ENCODE peak calls at places on chromosomes 1 and 21, in nine cellular contexts. C is OCI-LY7, W is esophagus squamous epithelium, G is MM.1S, X is osteoblast, K is thoracic aorta, U is GM23338, H is Peyer's patch, J is adrenal gland. Z is an unnamed sample. For H3K4me1, the result is how much of the 10 kb centered on the place peaks cover.

GRCh38 chr21:32520885-32521735 is 64.2 kb downstream of the TCP10L start:
- DNase-seq in C (no peak), W (no peak), G (no peak), X (peak), K (peak), U (no peak), H (peak), J (peak), Z (peak)

GRCh38 chr1:173570370-173571030 is 32.4 kb downstream of the SLC9C2 start:
- DNase-seq in C (no peak), W (no peak), G (peak), X (no peak), K (no peak), U (no peak), H (no peak), J (no peak), Z (no peak)

GRCh38 chr1:116504308-116505156 is 66.3 kb downstream of the CD58 start:
- DNase-seq in C (peak), W (peak), G (peak), X (peak), K (peak), U (no peak), H (peak), J (peak), Z (peak)

GRCh38 chr21:34159617-34159883 is 86.2 kb downstream of the MRPS6 start:
- DNase-seq in C (no peak), W (no peak), G (no peak), X (no peak), K (no peak), U (no peak), H (no peak), J (no peak), Z (no peak)

GRCh38 chr1:2041305-2041704 is 8.9 kb upstream of the PRKCZ start:
- DNase-seq in C (no peak), W (no peak), G (no peak), X (no peak), K (no peak), U (no peak), H (no peak), J (no peak), Z (no peak)

GRCh38 chr1:14539953-14540563 is 58.4 kb upstream of the KAZN start:
- DNase-seq in C (peak), W (no peak), G (no peak), X (no peak), K (no peak), U (no peak), H (no peak), J (no peak), Z (no peak)

GRCh38 chr21:28256420-28256831 is 736.3 kb downstream of the LTN1 start:
- DNase-seq in C (no peak), W (no peak), G (no peak), X (no peak), K (no peak), U (no peak), H (no peak), J (no peak), Z (no peak)

GRCh38 chr21:41135715-41136114 is 32.2 kb upstream of the BACE2 start:
- DNase-seq in C (no peak), W (no peak), G (no peak), X (no peak), K (no peak), U (no peak), H (no peak), J (no peak), Z (no peak)

GRCh38 chr1:221672160-221672762 is 69.6 kb downstream of the DUSP10 start:
- DNase-seq in C (no peak), W (no peak), G (no peak), X (peak), K (no peak), U (no peak), H (no peak), J (no peak), Z (no peak)

GRCh38 chr1:18923721-18924610 is 21.6 kb upstream of the ALDH4A1 start:
- DNase-seq in C (no peak), W (no peak), G (no peak), X (peak), K (no peak), U (no peak), H (no peak), J (no peak), Z (no peak)

GRCh38 chr1:57017201-57017600 is 51.4 kb upstream of the C8B start:
- DNase-seq in C (no peak), W (no peak), G (no peak), X (no peak), K (no peak), U (peak), H (no peak), J (no peak), Z (no peak)

GRCh38 chr21:14918542-14918941 is 146.3 kb downstream of the NRIP1 start:
- DNase-seq in C (no peak), W (no peak), G (no peak), X (no peak), K (no peak), U (no peak), H (no peak), J (no peak), Z (no peak)

GRCh38 chr1:87042127-87042811 is 127.8 kb downstream of the HS2ST1 start:
- DNase-seq in C (no peak), W (no peak), G (no peak), X (no peak), K (no peak), U (no peak), H (no peak), J (no peak), Z (no peak)

GRCh38 chr1:24415910-24416665 is 486 bp downstream of the NIPAL3 start:
- DNase-seq in C (no peak), W (no peak), G (peak), X (no peak), K (no peak), U (peak), H (peak), J (no peak), Z (no peak)

GRCh38 chr1:31981976-31982375 is 31.7 kb upstream of the KHDRBS1 start:
- DNase-seq in C (peak), W (no peak), G (peak), X (peak), K (no peak), U (no peak), H (no peak), J (no peak), Z (no peak)

GRCh38 chr1:31980835-31981782 is 32.6 kb upstream of the KHDRBS1 start:
- DNase-seq in C (peak), W (no peak), G (peak), X (no peak), K (no peak), U (no peak), H (no peak), J (no peak), Z (no peak)

GRCh38 chr1:31985430-31985829 is 28.2 kb upstream of the KHDRBS1 start:
- DNase-seq in C (peak), W (no peak), G (peak), X (no peak), K (no peak), U (no peak), H (no peak), J (no peak), Z (no peak)

GRCh38 chr1:31987231-31987630 is 26.4 kb upstream of the KHDRBS1 start:
- DNase-seq in C (no peak), W (no peak), G (no peak), X (no peak), K (no peak), U (peak), H (no peak), J (no peak), Z (no peak)

DNA sequence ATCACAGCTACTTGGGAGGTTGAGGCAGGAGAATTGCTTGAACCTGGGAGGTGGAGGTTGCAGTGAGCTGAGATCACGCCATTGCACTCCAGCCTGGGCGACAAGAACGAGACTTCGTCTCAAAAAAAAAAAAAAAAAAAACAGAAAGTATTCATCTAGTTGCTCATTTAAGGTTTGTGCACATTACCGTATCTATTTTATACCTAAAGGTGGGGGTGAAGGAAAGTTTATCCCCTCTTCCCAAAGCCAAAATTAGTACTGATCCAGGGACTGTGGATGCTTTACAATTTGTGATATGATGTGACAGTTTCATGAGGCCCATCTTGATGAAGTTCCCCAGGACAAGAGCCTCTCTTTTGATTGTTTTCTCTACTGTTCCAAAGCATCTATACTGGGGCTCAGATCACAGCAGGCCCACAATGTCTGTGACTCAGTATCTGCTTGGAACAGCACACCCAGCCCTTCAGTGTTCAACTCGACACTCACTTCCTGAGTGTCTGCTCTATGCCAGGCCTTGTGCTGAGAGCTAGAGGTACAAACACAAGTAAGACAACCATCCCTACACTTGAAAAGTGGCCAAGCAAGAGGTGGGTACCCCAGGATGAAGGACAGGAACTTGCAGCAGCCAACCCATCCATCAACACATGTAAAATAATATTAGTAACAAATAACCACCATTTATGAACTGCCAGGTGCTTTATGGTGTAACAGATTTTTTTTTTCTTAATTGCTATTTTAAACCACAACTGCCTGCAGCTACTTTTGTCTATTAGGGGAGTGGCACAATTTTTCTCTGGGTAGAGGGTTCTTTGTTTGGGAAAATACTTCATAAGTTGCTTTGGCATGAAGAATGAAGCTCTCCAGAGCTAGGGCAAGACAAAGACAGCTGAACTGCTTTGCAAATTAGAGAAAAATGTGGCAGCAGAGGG is 29.0 kb upstream of the KHDRBS1 start:
- DNase-seq in C (peak), W (no peak), G (peak), X (peak), K (no peak), U (no peak), H (no peak), J (no peak), Z (no peak)
- H3K4me3 ChIP-seq in C (peak), W (no peak), G (peak), X (no peak), K (no peak), U (no peak), H (no peak), J (no peak), Z (no peak)

GRCh38 chr1:236800002-236800620 is 5.0 kb downstream of the MTR start:
- DNase-seq in C (no peak), W (no peak), G (no peak), X (no peak), K (no peak), U (no peak), H (no peak), J (no peak), Z (no peak)
- H3K4me1 ChIP-seq in C (under half), W (under half), G (under half), X (under half), K (under half), U (under half), H (under half), J (under half), Z (under half)

GRCh38 chr1:93874025-93874651 is 4.9 kb downstream of the DNTTIP2 start:
- DNase-seq in C (peak), W (no peak), G (no peak), X (peak), K (no peak), U (peak), H (no peak), J (peak), Z (no peak)
- H3K27ac ChIP-seq in C (no peak), W (no peak), G (no peak), X (peak), K (no peak), U (no peak), H (no peak), J (no peak), Z (no peak)

DNA sequence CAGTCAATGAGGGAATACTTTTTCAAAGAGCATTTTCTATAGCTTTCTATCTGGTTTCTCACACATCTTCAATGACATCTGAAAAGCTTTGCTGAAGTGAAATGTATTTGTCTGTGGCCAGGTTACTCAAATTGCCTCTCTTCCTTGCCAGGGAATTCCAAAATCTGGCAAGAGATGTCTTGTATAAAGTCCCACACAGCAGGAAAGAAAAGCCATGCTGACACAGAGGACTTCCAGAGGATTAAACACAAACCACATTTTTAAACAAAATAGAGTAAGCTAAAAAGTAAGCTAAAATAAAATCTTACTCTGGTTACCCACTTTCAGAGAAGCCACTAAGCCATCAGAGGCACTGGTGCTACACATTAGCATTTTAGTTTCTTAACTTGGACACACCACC is 93.1 kb upstream of the BCAR3 start:
- DNase-seq in C (no peak), W (no peak), G (no peak), X (no peak), K (no peak), U (no peak), H (no peak), J (no peak), Z (no peak)
- H3K4me3 ChIP-seq in C (no peak), W (no peak), G (no peak), X (no peak), K (no peak), U (no peak), H (no peak), J (no peak), Z (no peak)

DNA sequence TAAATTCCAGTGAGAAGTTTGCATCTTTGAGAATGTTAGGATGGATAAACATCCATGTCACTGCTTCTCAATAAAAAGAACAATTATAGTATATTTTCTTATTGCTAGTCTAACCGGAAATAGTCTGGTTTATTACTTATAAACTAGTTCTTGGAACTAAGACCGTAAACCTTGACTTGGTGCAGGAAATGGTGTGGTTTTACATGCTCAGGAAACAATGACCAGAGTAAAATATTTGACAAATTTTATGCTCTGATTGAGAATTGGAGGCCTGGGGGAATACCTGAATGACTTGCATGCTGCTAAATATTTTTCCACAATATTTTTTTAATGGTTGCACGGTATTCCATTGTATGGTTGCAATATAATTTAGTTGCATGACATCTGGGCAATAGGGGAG is 76.3 kb downstream of the XCL2 start:
- DNase-seq in C (no peak), W (no peak), G (peak), X (no peak), K (no peak), U (no peak), H (no peak), J (no peak), Z (no peak)
- H3K4me1 ChIP-seq in C (under half), W (under half), G (under half), X (under half), K (under half), U (under half), H (under half), J (under half), Z (under half)

DNA sequence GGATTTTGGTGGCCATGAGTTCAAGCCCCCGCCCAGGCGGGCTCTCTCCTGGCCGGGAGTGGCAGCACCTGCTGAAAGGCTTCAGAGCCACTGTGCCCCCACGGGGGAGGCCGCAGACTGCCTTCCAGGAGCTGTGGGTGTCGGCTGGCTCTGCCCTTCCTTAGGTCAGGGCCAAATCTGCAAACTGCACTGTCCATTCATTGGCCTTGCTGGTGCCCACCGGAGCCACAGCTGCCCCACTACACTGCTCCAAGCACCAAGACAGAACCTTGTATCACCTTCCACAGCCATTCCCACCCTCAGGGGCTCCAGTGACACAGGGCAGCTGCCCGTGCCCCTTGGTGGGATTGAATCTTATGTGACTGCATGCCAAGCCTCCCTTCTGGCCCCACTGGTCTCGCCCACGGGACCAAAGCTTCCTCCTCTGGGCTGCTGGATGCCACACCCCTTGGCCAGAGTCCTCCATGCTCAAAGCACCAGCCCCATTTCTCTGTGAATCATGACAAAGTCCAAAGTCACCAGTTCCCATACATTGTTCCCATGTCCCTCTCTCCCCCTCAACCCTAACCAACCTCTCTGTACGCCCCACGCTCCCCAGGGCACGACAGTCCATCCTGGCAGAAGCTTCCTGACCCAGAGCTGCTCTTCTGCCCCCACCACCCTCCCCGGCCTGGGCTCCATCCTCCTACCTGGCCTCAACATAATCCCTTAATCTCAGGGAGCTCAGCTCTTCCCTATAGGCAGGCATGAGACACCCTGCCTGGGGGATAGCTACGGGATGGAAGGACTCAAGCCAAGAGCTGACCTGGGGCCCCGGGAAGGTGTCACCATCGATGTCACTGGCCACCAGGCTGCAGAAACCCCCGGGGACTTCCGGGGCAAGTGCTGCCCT is 20.9 kb upstream of the GPR153 start:
- DNase-seq in C (no peak), W (no peak), G (no peak), X (no peak), K (no peak), U (no peak), H (peak), J (no peak), Z (no peak)
- H3K27ac ChIP-seq in C (no peak), W (no peak), G (no peak), X (no peak), K (no peak), U (no peak), H (peak), J (no peak), Z (no peak)

DNA sequence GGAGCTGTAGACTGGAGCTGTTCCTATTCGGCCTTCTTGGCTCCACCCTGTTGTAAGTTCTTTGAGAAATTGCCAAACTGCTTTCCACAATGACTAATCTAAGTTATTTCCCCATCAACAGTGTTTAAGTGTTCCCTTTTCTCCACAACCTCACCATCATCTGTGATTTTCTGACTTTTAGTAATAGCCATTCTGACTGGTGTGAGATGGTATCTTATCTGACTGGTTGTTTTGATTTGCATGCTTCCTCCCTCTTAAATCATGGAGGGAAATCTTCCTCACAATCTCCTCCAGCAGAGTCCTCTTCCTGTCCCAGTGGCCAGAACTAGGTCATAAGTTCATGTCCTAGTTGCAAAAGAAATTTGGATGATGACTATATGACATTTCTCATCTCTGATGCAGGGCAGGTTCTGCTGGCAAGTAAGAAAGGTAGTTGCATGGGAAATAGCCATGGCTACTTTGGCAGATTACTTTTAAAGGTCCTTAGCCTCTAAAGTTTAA is 294.0 kb downstream of the LRRC40 start:
- DNase-seq in C (no peak), W (no peak), G (no peak), X (peak), K (no peak), U (no peak), H (no peak), J (no peak), Z (no peak)
- H3K4me3 ChIP-seq in C (no peak), W (no peak), G (no peak), X (no peak), K (no peak), U (no peak), H (no peak), J (no peak), Z (no peak)

Z was measured in ascending aorta.